ENCODE peak calls at places on chromosomes 3 and 15, in four cellular contexts. One of them, this sample, is unnamed. For H3K4me1 and H3K9me3, the result is how much of the 10 kb centered on the place peaks cover.

GRCh38 chr15:66937588-66937987 is 127.8 kb upstream of the SMAD3 start:
- DNase-seq in Peyer's patch: no peak
- DNase-seq in heart left ventricle: no peak
- DNase-seq in K562: no peak
- DNase-seq in this sample: no peak

GRCh38 chr3:81302045-81302444 is 459.4 kb downstream of the GBE1 start:
- DNase-seq in Peyer's patch: peak
- DNase-seq in heart left ventricle: no peak
- DNase-seq in K562: peak
- DNase-seq in this sample: no peak

GRCh38 chr3:43289401-43289800 is 3.1 kb downstream of the SNRK start:
- DNase-seq in Peyer's patch: no peak
- DNase-seq in heart left ventricle: no peak
- DNase-seq in K562: no peak
- DNase-seq in this sample: no peak

GRCh38 chr3:184361532-184361931 is at the start of the genes CLCN2 and POLR2H:
- DNase-seq in Peyer's patch: peak
- DNase-seq in heart left ventricle: peak
- DNase-seq in K562: peak
- DNase-seq in this sample: no peak

GRCh38 chr15:58738051-58738707 is 11.3 kb downstream of the ADAM10 start:
- DNase-seq in Peyer's patch: no peak
- DNase-seq in heart left ventricle: no peak
- DNase-seq in K562: no peak
- DNase-seq in this sample: no peak

GRCh38 chr15:69160976-69161877 is 792 bp downstream of the GLCE start:
- DNase-seq in Peyer's patch: peak
- DNase-seq in heart left ventricle: peak
- DNase-seq in K562: peak
- DNase-seq in this sample: no peak

GRCh38 chr3:157127831-157128767 is 31.8 kb downstream of the CCNL1 start:
- DNase-seq in Peyer's patch: peak
- DNase-seq in heart left ventricle: no peak
- DNase-seq in K562: peak
- DNase-seq in this sample: no peak

GRCh38 chr3:50264964-50265485 is 3.9 kb upstream of the SEMA3B start:
- DNase-seq in Peyer's patch: peak
- DNase-seq in heart left ventricle: no peak
- DNase-seq in K562: no peak
- DNase-seq in this sample: no peak

GRCh38 chr15:69344238-69344637 is 45.5 kb downstream of the PAQR5 start:
- DNase-seq in Peyer's patch: no peak
- DNase-seq in heart left ventricle: no peak
- DNase-seq in K562: no peak
- DNase-seq in this sample: no peak

GRCh38 chr15:78003539-78004008 is 73.9 kb downstream of the TBC1D2B start:
- DNase-seq in Peyer's patch: no peak
- DNase-seq in heart left ventricle: no peak
- DNase-seq in K562: no peak
- DNase-seq in this sample: no peak
- H3K4me1 ChIP-seq in Peyer's patch: under half
- H3K4me1 ChIP-seq in heart left ventricle: under half
- H3K4me1 ChIP-seq in K562: under half
- H3K4me1 ChIP-seq in this sample: half or more

DNA sequence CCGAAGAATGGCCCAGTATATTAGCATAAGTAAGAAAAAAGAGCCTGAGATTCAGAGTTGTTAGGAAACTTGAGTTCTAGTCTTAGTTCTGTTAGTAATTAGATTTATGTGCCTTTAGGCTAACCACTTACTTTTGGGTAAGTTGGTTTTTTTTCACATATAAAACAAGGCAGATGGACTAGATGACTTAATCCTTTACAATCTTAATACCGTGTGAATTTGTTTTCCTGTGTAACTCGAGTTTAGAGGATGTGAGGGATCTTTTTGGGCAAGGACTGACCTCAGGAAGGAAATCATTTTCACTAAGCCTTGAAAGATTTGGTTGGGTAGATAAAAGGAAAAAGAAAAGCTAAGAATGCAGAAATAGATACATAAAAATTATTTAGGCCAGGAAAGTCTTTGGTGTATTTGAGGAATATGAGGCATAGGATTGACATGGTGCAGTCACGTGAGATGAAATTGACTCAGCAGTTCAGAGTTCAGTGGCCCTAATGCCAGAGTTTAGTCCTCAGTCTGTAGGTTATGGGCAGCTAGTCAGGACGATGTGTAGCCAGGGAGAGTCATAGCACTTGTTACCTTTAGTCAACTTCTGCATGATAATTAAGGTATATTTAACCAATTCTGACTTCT is 34.6 kb downstream of the PAK2 start:
- DNase-seq in Peyer's patch: peak
- DNase-seq in heart left ventricle: no peak
- DNase-seq in K562: no peak
- DNase-seq in this sample: no peak
- H3K9me3 ChIP-seq in Peyer's patch: under half
- H3K9me3 ChIP-seq in heart left ventricle: under half
- H3K9me3 ChIP-seq in K562: under half
- H3K9me3 ChIP-seq in this sample: under half

GRCh38 chr3:47427866-47428265 is 47.0 kb downstream of the PTPN23 start:
- DNase-seq in Peyer's patch: no peak
- DNase-seq in heart left ventricle: no peak
- DNase-seq in K562: no peak
- DNase-seq in this sample: no peak
- TF ChIP-seq POLR2A in Peyer's patch: no peak
- TF ChIP-seq POLR2A in heart left ventricle: no peak
- TF ChIP-seq POLR2A in K562: no peak
- TF ChIP-seq POLR2A in this sample: no peak

GRCh38 chr3:66495633-66496032 is 5.2 kb downstream of the LRIG1 start:
- DNase-seq in Peyer's patch: peak
- DNase-seq in heart left ventricle: no peak
- DNase-seq in K562: no peak
- DNase-seq in this sample: no peak
- H3K4me1 ChIP-seq in Peyer's patch: under half
- H3K4me1 ChIP-seq in heart left ventricle: half or more
- H3K4me1 ChIP-seq in K562: under half
- H3K4me1 ChIP-seq in this sample: half or more

DNA sequence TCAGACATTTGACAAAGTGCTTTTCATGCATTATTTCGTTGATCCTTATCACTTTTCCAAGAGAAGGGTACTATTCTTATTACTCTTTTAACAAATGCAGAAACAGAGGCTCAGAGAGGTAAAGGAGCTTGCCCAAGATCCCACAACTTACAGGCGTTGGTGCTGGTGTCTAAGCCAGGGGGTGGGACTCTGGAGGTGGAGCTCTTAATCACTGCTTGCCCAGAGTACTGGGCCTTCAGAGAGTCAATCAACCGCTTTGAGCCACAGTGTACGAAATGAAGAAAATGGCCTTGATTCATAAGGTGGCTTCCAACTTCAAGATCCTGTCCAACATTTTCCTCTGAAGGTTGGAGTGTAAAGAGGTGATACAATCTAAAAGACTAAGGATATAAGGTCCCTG is 211.5 kb downstream of the NECTIN3 start:
- DNase-seq in Peyer's patch: no peak
- DNase-seq in heart left ventricle: no peak
- DNase-seq in K562: no peak
- DNase-seq in this sample: no peak
- H3K9me3 ChIP-seq in Peyer's patch: under half
- H3K9me3 ChIP-seq in heart left ventricle: under half
- H3K9me3 ChIP-seq in K562: under half
- H3K9me3 ChIP-seq in this sample: under half

GRCh38 chr15:45187894-45188830 is at the start of gene SHF:
- DNase-seq in Peyer's patch: peak
- DNase-seq in heart left ventricle: no peak
- DNase-seq in K562: peak
- DNase-seq in this sample: peak
- TF ChIP-seq POLR2A in Peyer's patch: no peak
- TF ChIP-seq POLR2A in heart left ventricle: no peak
- TF ChIP-seq POLR2A in K562: no peak
- TF ChIP-seq POLR2A in this sample: no peak

GRCh38 chr15:64843996-64844395 is 2.3 kb downstream of the PLEKHO2 start:
- DNase-seq in Peyer's patch: no peak
- DNase-seq in heart left ventricle: no peak
- DNase-seq in K562: no peak
- DNase-seq in this sample: no peak
- H3K4me1 ChIP-seq in Peyer's patch: under half
- H3K4me1 ChIP-seq in heart left ventricle: half or more
- H3K4me1 ChIP-seq in K562: under half
- H3K4me1 ChIP-seq in this sample: half or more